ENCODE peak calls at places on chromosomes 1 and 21, in nine cellular contexts. B is tibial artery, P is heart left ventricle, T is heart right ventricle, K is adrenal gland, X is colonic mucosa, J is pancreas, F is dorsolateral prefrontal cortex, M is cardiac muscle cell. V is an unnamed sample.

GRCh38 chr1:209774592-209774991 is 9.8 kb downstream of the C1orf74 start:
- DNase-seq in X (no peak), K (no peak), M (no peak), J (no peak), P (no peak), B (no peak), T (no peak), F (no peak), V (peak; percentile 19)

GRCh38 chr21:46001821-46002681 is 20.5 kb downstream of the COL6A1 start:
- DNase-seq in X (peak; percentile 17), M (no peak), B (no peak), J (no peak), F (peak; percentile 26), P (no peak), K (peak; percentile 14), T (peak; percentile 6), V (no peak)

GRCh38 chr1:14350197-14350596 is 248.3 kb upstream of the KAZN start:
- DNase-seq in X (no peak), T (no peak), M (no peak), P (no peak), F (no peak), J (no peak), B (no peak), K (no peak), V (no peak)

GRCh38 chr1:110212165-110213142 is 2.3 kb downstream of the KCNC4 start:
- DNase-seq in T (no peak), F (peak; percentile 51), X (no peak), J (peak; percentile 36), P (peak; percentile 20), M (no peak), K (no peak), B (no peak), V (no peak)

GRCh38 chr21:17674106-17674505 is 61.4 kb upstream of the BTG3 start:
- DNase-seq in P (no peak), M (no peak), F (no peak), B (no peak), K (no peak), T (no peak), X (no peak), J (no peak), V (no peak)

GRCh38 chr21:32257952-32258785 is 20.7 kb downstream of the MIS18A start:
- DNase-seq in M (peak; percentile 85), K (peak; percentile 73), P (peak; percentile 63), F (peak; percentile 80), T (peak; percentile 67), B (peak; percentile 83), J (peak; percentile 82), X (peak; percentile 67), V (peak; percentile 80)

GRCh38 chr1:1545946-1546737 is 5.7 kb upstream of the TMEM240 start:
- DNase-seq in B (no peak), M (no peak), X (no peak), K (no peak), J (no peak), T (no peak), F (no peak), P (no peak), V (no peak)

GRCh38 chr1:159180516-159180915 is 9.1 kb downstream of the CADM3 start:
- DNase-seq in J (no peak), K (no peak), B (no peak), P (no peak), X (no peak), M (no peak), F (no peak), T (no peak), V (no peak)

GRCh38 chr1:67749844-67750689 is 65.1 kb downstream of the GADD45A start:
- DNase-seq in P (no peak), X (no peak), F (no peak), M (peak; percentile 51), J (no peak), B (peak; percentile 90), K (no peak), T (no peak), V (peak; percentile 92)

GRCh38 chr1:27098447-27099153 is 56.3 kb downstream of the SLC9A1 start:
- DNase-seq in M (no peak), B (peak; percentile 81), F (no peak), K (no peak), P (no peak), J (no peak), T (no peak), X (no peak), V (peak; percentile 81)

GRCh38 chr1:92480813-92481597 is 5.7 kb downstream of the GFI1 start:
- DNase-seq in F (no peak), M (peak; percentile 23), K (no peak), X (no peak), P (no peak), J (no peak), T (no peak), B (no peak), V (no peak)

GRCh38 chr1:12184008-12184681 is 17.4 kb downstream of the TNFRSF1B start:
- DNase-seq in P (peak; percentile 88), T (peak; percentile 89), K (peak; percentile 64), M (peak; percentile 69), B (peak; percentile 91), J (peak; percentile 31), F (peak; percentile 68), X (peak; percentile 61), V (no peak)

GRCh38 chr1:11606775-11607174 is 47.5 kb downstream of the FBXO2 start:
- DNase-seq in B (no peak), M (no peak), P (no peak), X (no peak), F (no peak), K (no peak), T (no peak), J (no peak), V (no peak)

GRCh38 chr1:235012436-235013210 is 116.0 kb downstream of the TOMM20 start:
- DNase-seq in X (no peak), M (no peak), P (no peak), T (no peak), J (no peak), F (no peak), K (no peak), B (no peak), V (peak; percentile 74)

GRCh38 chr1:151944110-151944858 is 35.0 kb upstream of the THEM4 start:
- DNase-seq in X (no peak), J (no peak), K (no peak), M (no peak), P (peak; percentile 32), B (no peak), F (no peak), T (peak; percentile 44), V (no peak)

GRCh38 chr1:36643391-36644270 is 160.9 kb upstream of the CSF3R start:
- DNase-seq in P (no peak), J (no peak), X (no peak), F (no peak), K (no peak), B (no peak), T (no peak), M (no peak), V (no peak)

GRCh38 chr21:38637161-38637560 is 138.9 kb upstream of the ERG start:
- DNase-seq in B (no peak), P (no peak), K (no peak), J (no peak), T (no peak), F (no peak), M (no peak), X (no peak), V (peak; percentile 71)

GRCh38 chr21:38645282-38645681 is 147.0 kb upstream of the ERG start:
- DNase-seq in T (no peak), F (no peak), J (no peak), K (no peak), X (no peak), M (no peak), P (no peak), B (no peak), V (peak; percentile 92)

GRCh38 chr21:38643404-38644023 is 145.2 kb upstream of the ERG start:
- DNase-seq in M (no peak), F (no peak), T (no peak), X (no peak), J (no peak), K (no peak), P (no peak), B (no peak), V (no peak)

GRCh38 chr21:38639782-38640750 is 141.8 kb upstream of the ERG start:
- DNase-seq in F (no peak), X (no peak), J (no peak), T (no peak), P (no peak), B (no peak), M (no peak), K (no peak), V (no peak)
- H3K4me3 ChIP-seq in F (no peak overlapping the region), X (no peak overlapping the region), J (no peak overlapping the region), T (no peak overlapping the region), P (no peak overlapping the region), B (peak overlapping the region; percentile 12), M (no peak overlapping the region), K (no peak overlapping the region), V (no peak overlapping the region)

DNA sequence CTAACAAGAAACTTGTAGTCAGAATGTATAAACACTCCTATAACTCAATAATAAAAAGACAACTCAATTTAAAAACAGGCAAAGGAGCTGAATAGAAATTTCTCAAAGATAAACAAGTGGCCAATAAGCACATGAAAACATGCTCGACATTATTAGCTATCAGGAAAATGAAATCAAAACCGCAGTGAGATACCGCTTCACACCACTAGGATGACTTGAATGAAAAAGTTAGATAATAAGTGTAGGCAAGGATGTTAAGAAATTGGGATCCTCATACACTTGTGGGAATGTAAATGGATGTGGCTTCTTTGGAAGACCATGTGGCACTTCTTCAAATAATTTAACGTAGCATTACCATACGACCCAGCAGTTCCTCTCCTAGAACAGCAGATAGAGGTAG is 8.9 kb downstream of the RALGPS2 start:
- DNase-seq in B (no peak), P (no peak), M (no peak), X (no peak), K (no peak), F (no peak), J (no peak), T (no peak), V (no peak)
- TF ChIP-seq CTCF in B (no peak), P (no peak), M (peak; percentile 27), X (peak; percentile 11), K (peak; percentile 31), F (peak; percentile 12), J (no peak), T (no peak), V (peak; percentile 27)

GRCh38 chr1:228500143-228500736 is 13.1 kb downstream of the RNF187 start:
- DNase-seq in P (no peak), J (no peak), F (no peak), X (no peak), K (no peak), T (no peak), M (no peak), B (no peak), V (no peak)
- H3K4me3 ChIP-seq in P (no peak overlapping the region), J (no peak overlapping the region), F (no peak overlapping the region), X (no peak overlapping the region), K (no peak overlapping the region), T (no peak overlapping the region), M (no peak overlapping the region), B (no peak overlapping the region), V (no peak overlapping the region)

DNA sequence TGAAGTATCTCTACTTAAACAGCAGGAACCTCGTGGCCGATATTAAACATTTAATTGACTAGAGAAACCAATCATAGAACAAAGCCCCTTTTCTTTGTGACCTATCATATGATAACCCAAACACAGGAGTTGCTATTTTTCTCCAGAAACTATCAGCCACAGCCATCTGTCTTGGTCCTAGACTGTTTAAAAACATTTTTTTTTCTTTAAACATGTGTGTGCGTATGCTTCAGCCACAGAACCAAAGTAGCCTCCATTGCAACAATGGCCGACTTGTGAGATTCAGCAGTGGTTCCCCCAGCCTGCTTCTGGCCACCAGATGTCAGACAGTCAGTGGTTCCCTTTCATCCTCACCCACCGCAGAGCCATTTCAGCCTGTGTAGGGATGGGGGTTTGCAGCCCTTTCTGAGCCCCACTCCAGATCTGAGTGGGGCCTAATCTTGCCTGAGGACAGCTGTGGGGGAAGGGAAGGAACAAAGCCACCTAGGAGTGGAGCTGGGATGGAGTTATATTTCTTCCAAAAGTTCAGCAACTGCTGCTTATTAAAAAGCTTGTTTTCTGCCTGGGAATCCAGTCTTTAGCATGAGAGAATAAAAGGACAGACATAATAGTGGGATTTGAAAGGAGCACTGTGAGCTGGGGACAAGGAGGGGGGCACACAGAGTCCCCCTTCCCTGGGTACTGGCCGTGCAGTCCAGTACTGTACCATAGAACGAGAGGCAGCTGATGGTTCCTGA is 11.7 kb upstream of the IGSF3 start:
- DNase-seq in M (no peak), J (no peak), K (no peak), B (no peak), T (no peak), P (no peak), F (no peak), X (no peak), V (no peak)
- TF ChIP-seq CTCF in M (no peak), J (no peak), K (no peak), B (no peak), T (no peak), P (no peak), F (no peak), X (no peak), V (no peak)